ENCODE peak calls at places on chromosomes 1 and 21, in five cellular contexts. A is HEK293T, Z is K562, O is GM12878, R is IMR-90. H is an unnamed sample.

GRCh38 chr1:204643503-204643902 is 42.0 kb downstream of the LRRN2 start:
- DNase-seq in A (no peak), Z (no peak), O (no peak), R (no peak), H (no peak)

GRCh38 chr1:40036574-40036973 is 4.0 kb upstream of the CAP1 start:
- DNase-seq in A (no peak), Z (peak), O (no peak), R (peak), H (no peak)

GRCh38 chr21:39313042-39313456 is 383 bp downstream of the BRWD1 start:
- DNase-seq in A (peak), Z (peak), O (no peak), R (no peak), H (no peak)

GRCh38 chr21:36799869-36800268 is 101.0 kb downstream of the SIM2 start:
- DNase-seq in A (no peak), Z (no peak), O (no peak), R (peak), H (no peak)

GRCh38 chr1:204232530-204232929 is 18.7 kb upstream of the GOLT1A start:
- DNase-seq in A (no peak), Z (no peak), O (no peak), R (peak), H (no peak)

GRCh38 chr1:61226791-61227567 is 144.6 kb downstream of the NFIA start:
- DNase-seq in A (no peak), Z (no peak), O (no peak), R (no peak), H (no peak)

GRCh38 chr1:27525296-27526271 is 35.6 kb upstream of the WASF2 start:
- DNase-seq in A (peak), Z (peak), O (peak), R (peak), H (peak)

GRCh38 chr1:235835226-235835625 is 31.5 kb downstream of the LYST start:
- DNase-seq in A (no peak), Z (no peak), O (no peak), R (peak), H (no peak)

GRCh38 chr21:36156815-36157670 is at the start of gene DOP1B:
- DNase-seq in A (no peak), Z (no peak), O (no peak), R (no peak), H (no peak)

GRCh38 chr1:205680073-205680851 is at the start of gene SLC45A3:
- DNase-seq in A (peak), Z (peak), O (no peak), R (no peak), H (peak)

GRCh38 chr1:3664700-3665375 is 12.5 kb downstream of the TP73 start:
- DNase-seq in A (no peak), Z (no peak), O (no peak), R (no peak), H (no peak)

GRCh38 chr1:201400257-201401230 is 1.4 kb upstream of the LAD1 start:
- DNase-seq in A (no peak), Z (no peak), O (no peak), R (no peak), H (no peak)

GRCh38 chr1:175269151-175269550 is 76.6 kb upstream of the KIAA0040 start:
- DNase-seq in A (no peak), Z (no peak), O (no peak), R (no peak), H (no peak)

GRCh38 chr1:32769524-32770220 is 47.5 kb downstream of the YARS1 start:
- DNase-seq in A (no peak), Z (peak), O (no peak), R (peak), H (no peak)

GRCh38 chr1:77762072-77762476 is 2.4 kb upstream of the USP33 start:
- DNase-seq in A (no peak), Z (peak), O (no peak), R (peak), H (no peak)

GRCh38 chr1:207073906-207074820 is 14.5 kb upstream of the C4BPB start:
- DNase-seq in A (no peak), Z (no peak), O (no peak), R (peak), H (no peak)

GRCh38 chr1:77881099-77881498 is 7.3 kb upstream of the NEXN start:
- DNase-seq in A (no peak), Z (no peak), O (no peak), R (no peak), H (no peak)

GRCh38 chr1:24318988-24319863 is at the start of gene GRHL3:
- DNase-seq in A (no peak), Z (no peak), O (no peak), R (no peak), H (no peak)

GRCh38 chr1:46223472-46223943 is 20.4 kb downstream of the LURAP1 start:
- DNase-seq in A (peak), Z (peak), O (no peak), R (peak), H (peak)

GRCh38 chr1:232123775-232124659 is 497.4 kb downstream of the DISC1 start:
- DNase-seq in A (no peak), Z (no peak), O (no peak), R (no peak), H (no peak)

GRCh38 chr1:11741919-11742598 is 6.1 kb downstream of the AGTRAP start:
- DNase-seq in A (no peak), Z (no peak), O (no peak), R (no peak), H (no peak)

GRCh38 chr1:11042065-11042464 is 5.0 kb downstream of the MASP2 start:
- DNase-seq in A (no peak), Z (no peak), O (no peak), R (no peak), H (no peak)

GRCh38 chr1:68377098-68377497 is 72.7 kb downstream of the RPE65 start:
- DNase-seq in A (no peak), Z (no peak), O (no peak), R (no peak), H (no peak)

GRCh38 chr1:169999357-169999756 is 75.1 kb downstream of the KIFAP3 start:
- DNase-seq in A (no peak), Z (no peak), O (no peak), R (peak), H (no peak)

GRCh38 chr21:42080788-42081083 is 9.6 kb downstream of the UMODL1 start:
- DNase-seq in A (no peak), Z (no peak), O (no peak), R (peak), H (no peak)

GRCh38 chr1:161726631-161727342 is 5.4 kb downstream of the FCRLB start:
- DNase-seq in A (peak), Z (peak), O (no peak), R (peak), H (peak)

GRCh38 chr1:238334170-238334569 is 443.4 kb upstream of the ZP4 start:
- DNase-seq in A (no peak), Z (no peak), O (no peak), R (no peak), H (no peak)

GRCh38 chr1:43056981-43057391 is 98.3 kb upstream of the SLC2A1 start:
- DNase-seq in A (no peak), Z (no peak), O (no peak), R (peak), H (no peak)

GRCh38 chr1:222815367-222815765 is 527 bp downstream of the DISP1 start:
- DNase-seq in A (peak), Z (peak), O (no peak), R (no peak), H (peak)

GRCh38 chr1:119327436-119328155 is 41.0 kb upstream of the HAO2 start:
- DNase-seq in A (peak), Z (no peak), O (no peak), R (no peak), H (no peak)

GRCh38 chr1:203426870-203427269 is 48.7 kb upstream of the PRELP start:
- DNase-seq in A (no peak), Z (no peak), O (no peak), R (no peak), H (no peak)

GRCh38 chr1:223887724-223888428 is 42.1 kb upstream of the TP53BP2 start:
- DNase-seq in A (no peak), Z (no peak), O (no peak), R (peak), H (peak)

GRCh38 chr1:40932004-40932403 is 47.5 kb upstream of the CTPS1 start:
- DNase-seq in A (no peak), Z (no peak), O (no peak), R (no peak), H (no peak)

GRCh38 chr21:28240586-28240985 is 752.1 kb downstream of the LTN1 start:
- DNase-seq in A (no peak), Z (no peak), O (no peak), R (peak), H (no peak)

GRCh38 chr1:44970317-44970716 is 16.1 kb downstream of the EIF2B3 start:
- DNase-seq in A (no peak), Z (no peak), O (no peak), R (peak), H (no peak)
- TF ChIP-seq BHLHE40 in A (no peak), Z (no peak), O (no peak), R (no peak), H (no peak)

DNA sequence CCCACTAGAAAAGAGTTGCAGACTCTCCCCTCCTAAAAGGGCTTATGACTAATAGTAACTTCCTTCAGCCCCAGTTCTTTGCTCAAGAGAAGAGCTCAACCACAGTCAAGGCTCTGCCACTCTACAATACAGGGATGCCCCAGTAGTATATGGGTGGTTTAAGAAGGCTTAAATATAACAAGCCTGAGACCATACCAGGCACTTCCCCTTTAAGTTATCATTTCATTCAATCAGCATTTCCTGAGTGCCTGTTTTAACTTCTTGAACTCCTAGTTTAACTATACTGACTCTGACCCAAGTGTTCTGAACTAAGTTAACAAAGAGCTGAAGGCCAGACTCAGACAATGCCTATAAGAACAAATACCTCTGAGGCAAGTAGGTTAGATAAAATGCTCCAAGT is 19.8 kb downstream of the PRPF38A start:
- DNase-seq in A (no peak), Z (peak), O (no peak), R (peak), H (no peak)
- TF ChIP-seq BHLHE40 in A (no peak), Z (no peak), O (no peak), R (no peak), H (no peak)

DNA sequence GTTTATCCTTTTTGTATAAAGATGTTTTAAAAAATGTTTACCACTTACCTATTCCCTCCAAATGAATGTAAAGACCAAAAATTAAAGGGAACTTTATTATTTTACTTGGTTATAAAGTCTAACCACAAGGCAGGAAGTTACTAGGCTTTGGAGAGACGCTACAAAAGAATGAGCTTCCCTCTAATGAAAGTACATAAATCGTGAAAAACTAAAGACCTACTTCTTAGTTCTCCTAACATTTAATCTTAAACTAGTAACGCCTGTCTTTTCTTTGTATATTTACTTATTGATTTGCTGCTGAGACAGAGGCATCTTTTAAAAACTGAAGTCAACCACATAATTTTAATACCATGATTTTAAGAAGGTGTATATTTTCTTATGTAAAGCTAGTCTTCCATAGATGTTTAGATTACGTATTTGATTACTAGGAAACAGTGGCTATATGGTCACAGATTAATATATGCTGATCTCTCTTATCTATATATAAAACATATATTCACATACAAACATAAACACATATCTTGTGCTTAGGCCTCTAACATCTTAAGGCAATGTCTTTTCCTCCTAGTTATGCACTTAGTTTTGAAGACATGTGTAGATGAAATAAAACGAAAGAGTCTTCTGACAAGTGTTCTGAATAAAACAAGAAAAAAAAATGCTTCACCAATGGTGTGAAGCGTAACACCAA is 466.9 kb downstream of the USP25 start:
- DNase-seq in A (no peak), Z (no peak), O (no peak), R (no peak), H (no peak)
- TF ChIP-seq BHLHE40 in A (no peak), Z (no peak), O (no peak), R (no peak), H (no peak)

DNA sequence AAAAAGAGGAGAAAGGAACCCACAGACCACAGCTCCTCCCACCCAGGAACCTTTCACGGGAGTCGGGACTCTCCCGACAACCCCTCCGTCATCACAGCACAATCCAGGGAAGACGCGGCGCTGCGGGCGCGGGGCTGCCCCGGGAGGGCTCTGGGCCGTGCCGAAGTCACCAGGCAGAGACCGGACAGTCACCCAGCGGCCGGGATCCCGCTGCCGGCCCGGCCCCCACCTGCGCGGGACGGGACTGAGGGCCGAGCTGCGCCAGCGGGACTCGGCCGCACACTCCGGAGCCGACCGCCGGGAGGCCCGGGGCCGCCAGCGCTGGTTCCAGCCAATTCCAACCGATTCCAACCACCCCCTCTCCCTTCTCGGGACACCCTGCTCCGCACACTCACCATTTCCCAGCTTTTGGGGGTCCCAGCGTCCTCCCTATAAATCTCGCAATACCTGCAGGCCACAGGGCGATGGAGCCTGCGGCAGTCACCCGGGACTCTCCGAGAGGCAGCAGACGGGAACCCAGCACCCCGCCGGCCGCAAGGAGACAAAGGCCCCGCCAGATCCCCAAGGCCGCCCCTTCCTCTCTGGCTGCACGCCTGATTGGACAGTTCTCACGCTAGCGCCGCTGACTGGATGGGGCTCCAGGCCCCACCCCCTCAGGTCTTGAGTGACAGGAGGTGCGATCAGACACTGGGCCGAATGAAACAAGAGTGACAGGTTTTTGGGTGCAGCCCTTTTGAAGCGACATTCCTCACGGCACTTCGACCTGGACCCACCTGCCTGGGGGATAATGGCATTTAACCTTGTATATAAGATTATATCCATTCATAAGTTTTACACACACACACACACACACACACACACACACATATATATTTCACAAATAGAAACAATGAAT is at the start of gene ZNF695:
- DNase-seq in A (peak), Z (peak), O (peak), R (peak), H (peak)
- TF ChIP-seq BHLHE40 in A (no peak), Z (no peak), O (no peak), R (no peak), H (no peak)

H was measured in A549.